ENCODE peak calls at places on chromosomes 7 and 10, in five cellular contexts. T is uterus; R is CD8-positive, alpha-beta T cell; M is NCI-H510A treated with DMSO at 0.1 percent for 48 hours; B is mesenchymal stem cell. H is an unnamed sample.

GRCh38 chr10:132329565-132330485 is 2.2 kb upstream of the LRRC27 start:
- DNase-seq in T (no peak), R (no peak), M (no peak), B (peak), H (peak)

GRCh38 chr10:29772403-29772802 is 137.6 kb upstream of the SVIL start:
- DNase-seq in T (no peak), R (no peak), M (no peak), B (no peak), H (no peak)

GRCh38 chr10:125982256-125982948 is 86.0 kb downstream of the FANK1 start:
- DNase-seq in T (peak), R (no peak), M (peak), B (peak), H (peak)

GRCh38 chr10:43970747-43971146 is 322.1 kb upstream of the ZNF32 start:
- DNase-seq in T (no peak), R (no peak), M (no peak), B (no peak), H (no peak)

GRCh38 chr7:28068811-28069216 is 111.8 kb downstream of the JAZF1 start:
- DNase-seq in T (no peak), R (no peak), M (no peak), B (peak), H (peak)

GRCh38 chr10:112227331-112227961 is 43.9 kb upstream of the GPAM start:
- DNase-seq in T (no peak), R (no peak), M (no peak), B (no peak), H (peak)

GRCh38 chr10:24642921-24643678 is 80.6 kb downstream of the ARHGAP21 start:
- DNase-seq in T (no peak), R (no peak), M (peak), B (peak), H (peak)

GRCh38 chr7:89027781-89028180 is 232.2 kb upstream of the TEX47 start:
- DNase-seq in T (no peak), R (no peak), M (no peak), B (no peak), H (no peak)

GRCh38 chr7:7681191-7681935 is 37.0 kb downstream of the RPA3 start:
- DNase-seq in T (peak), R (no peak), M (peak), B (peak), H (peak)

GRCh38 chr7:51227861-51228260 is 88.7 kb downstream of the COBL start:
- DNase-seq in T (no peak), R (no peak), M (no peak), B (no peak), H (no peak)

GRCh38 chr7:78171398-78171797 is 372.8 kb downstream of the PHTF2 start:
- DNase-seq in T (no peak), R (no peak), M (no peak), B (no peak), H (no peak)

GRCh38 chr10:115866174-115866573 is 406.8 kb downstream of the GFRA1 start:
- DNase-seq in T (no peak), R (no peak), M (no peak), B (no peak), H (no peak)

GRCh38 chr7:44587843-44588711 is 6.0 kb upstream of the TMED4 start:
- DNase-seq in T (peak), R (peak), M (peak), B (peak), H (peak)

GRCh38 chr7:20798081-20798693 is 11.5 kb upstream of the SP8 start:
- DNase-seq in T (no peak), R (no peak), M (peak), B (peak), H (no peak)

GRCh38 chr7:47477191-47478016 is 104.5 kb downstream of the TNS3 start:
- DNase-seq in T (no peak), R (no peak), M (peak), B (no peak), H (no peak)